ENCODE peak calls at places on chromosomes 11 and 22, in eight cellular contexts. Z, J, S, K, I, P, T and D are unnamed samples.

GRCh38 chr11:44607324-44607962 is 42.0 kb downstream of the CD82 start:
- DNase-seq in P (no peak), S (no peak), K (no peak), I (no peak), J (no peak), T (no peak), Z (no peak), D (no peak)

GRCh38 chr11:126355926-126356897 is 726 bp downstream of the ST3GAL4 start:
- DNase-seq in P (no peak), T (no peak), I (no peak), J (no peak), S (no peak), K (peak; percentile 47), Z (peak; percentile 47), D (no peak)

GRCh38 chr11:80007616-80008015 is 566.8 kb upstream of the TENM4 start:
- DNase-seq in I (no peak), Z (no peak), K (no peak), P (no peak), S (no peak), J (no peak), T (no peak), D (no peak)

GRCh38 chr22:24059121-24059520 is 48.0 kb downstream of the CABIN1 start:
- DNase-seq in T (no peak), K (no peak), Z (no peak), I (peak; percentile 83), J (no peak), P (no peak), S (peak; percentile 81), D (peak; percentile 50)

GRCh38 chr11:446886-447285 is 3.2 kb upstream of the PTDSS2 start:
- DNase-seq in S (no peak), I (no peak), Z (no peak), T (no peak), K (no peak), J (no peak), P (no peak), D (no peak)

GRCh38 chr11:69920500-69921428 is 101.5 kb upstream of the FGF3 start:
- DNase-seq in Z (peak; percentile 19), I (no peak), S (no peak), T (no peak), P (no peak), J (no peak), K (no peak), D (no peak)

GRCh38 chr11:93668171-93668570 is 6.7 kb downstream of the CEP295 start:
- DNase-seq in Z (no peak), P (no peak), I (no peak), S (no peak), J (no peak), K (no peak), T (no peak), D (no peak)

GRCh38 chr22:17770180-17771077 is 3.8 kb downstream of the BID start:
- DNase-seq in Z (no peak), J (no peak), P (no peak), I (no peak), K (no peak), T (no peak), S (no peak), D (no peak)

GRCh38 chr22:16960220-16960883 is 47.7 kb downstream of the GAB4 start:
- DNase-seq in T (peak; percentile 25), P (no peak), S (no peak), J (no peak), K (peak; percentile 3), Z (no peak), I (no peak), D (no peak)

GRCh38 chr11:85863855-85864254 is 8.7 kb downstream of the CCDC83 start:
- DNase-seq in S (no peak), I (no peak), K (no peak), P (no peak), T (no peak), J (no peak), Z (no peak), D (no peak)

GRCh38 chr11:17291710-17292109 is 15.2 kb downstream of the NUCB2 start:
- DNase-seq in J (no peak), S (no peak), I (no peak), Z (no peak), K (no peak), T (no peak), P (no peak), D (no peak)

GRCh38 chr22:21003782-21004181 is 1.9 kb upstream of the THAP7 start:
- DNase-seq in T (no peak), P (no peak), S (no peak), K (no peak), I (no peak), J (no peak), Z (no peak), D (no peak)

GRCh38 chr22:44640618-44641155 is 61.3 kb upstream of the PRR5 start:
- DNase-seq in P (no peak), Z (no peak), T (no peak), I (no peak), K (no peak), J (no peak), S (no peak), D (no peak)

GRCh38 chr11:57290288-57290687 is 34.5 kb downstream of the TNKS1BP1 start:
- DNase-seq in T (no peak), K (no peak), P (no peak), Z (no peak), S (peak; percentile 57), I (no peak), J (no peak), D (no peak)

GRCh38 chr22:17734197-17734596 is 40.1 kb downstream of the BID start:
- DNase-seq in Z (no peak), J (no peak), P (no peak), I (no peak), K (no peak), S (peak; percentile 65), T (no peak), D (no peak)

GRCh38 chr11:121476379-121477032 is 23.7 kb upstream of the SORL1-AS1 start:
- DNase-seq in K (no peak), Z (no peak), T (no peak), J (no peak), S (no peak), I (no peak), P (no peak), D (no peak)

GRCh38 chr11:103359221-103359620 is 250.0 kb downstream of the DYNC2H1 start:
- DNase-seq in J (no peak), P (no peak), Z (no peak), K (no peak), I (no peak), T (no peak), S (no peak), D (no peak)

GRCh38 chr22:40628354-40629042 is 8.0 kb downstream of the MRTFA start:
- DNase-seq in S (peak; percentile 58), P (no peak), T (no peak), Z (no peak), K (peak; percentile 46), J (no peak), I (no peak), D (no peak)

GRCh38 chr11:96863520-96863919 is 473.7 kb downstream of the JRKL start:
- DNase-seq in I (no peak), K (no peak), Z (no peak), P (no peak), S (peak; percentile 27), J (no peak), T (no peak), D (no peak)

GRCh38 chr22:20956258-20957117 is 10.6 kb upstream of the AIFM3 start:
- DNase-seq in S (peak; percentile 50), K (no peak), P (no peak), Z (no peak), T (no peak), I (no peak), J (no peak), D (no peak)

GRCh38 chr22:20093437-20093836 is 13.4 kb downstream of the DGCR8 start:
- DNase-seq in Z (no peak), P (no peak), J (no peak), T (no peak), S (no peak), K (no peak), I (no peak), D (no peak)

GRCh38 chr11:19060629-19061028 is at the start of gene MRGPRX2:
- DNase-seq in T (no peak), I (no peak), J (no peak), S (peak; percentile 15), Z (no peak), K (no peak), P (no peak), D (no peak)

GRCh38 chr11:24389575-24389974 is 107.3 kb upstream of the LUZP2 start:
- DNase-seq in S (no peak), P (no peak), K (no peak), J (no peak), Z (no peak), I (no peak), T (no peak), D (no peak)